ENCODE peak calls at places on chromosomes 4 and X, in four cellular contexts. N is H9, H is EH, P is stromal cell of bone marrow. B is an unnamed sample.

GRCh38 chr4:107987916-107988762 is 1.6 kb upstream of the HADH start:
- DNase-seq in H (no peak), P (no peak), N (no peak), B (no peak)

GRCh38 chr4:41448935-41449334 is 89.0 kb upstream of the LIMCH1 start:
- DNase-seq in N (no peak), H (peak), P (peak), B (no peak)

GRCh38 chrX:30715976-30716375 is 62.8 kb downstream of the GK start:
- DNase-seq in H (no peak), N (no peak), P (no peak), B (no peak)

GRCh38 chrX:71618303-71618721 is at the start of gene CXCR3:
- DNase-seq in P (no peak), H (peak), N (no peak), B (no peak)

GRCh38 chrX:133045986-133046385 is 50.9 kb downstream of the USP26 start:
- DNase-seq in N (no peak), P (peak), H (no peak), B (no peak)

GRCh38 chr4:2462218-2462991 is 6.5 kb upstream of the RNF4 start:
- DNase-seq in N (peak), P (peak), H (peak), B (peak)

GRCh38 chrX:64192040-64192439 is 13.5 kb downstream of the AMER1 start:
- DNase-seq in H (no peak), P (no peak), N (no peak), B (no peak)

GRCh38 chr4:960736-961650 is 12.4 kb downstream of the DGKQ start:
- DNase-seq in H (no peak), N (no peak), P (no peak), B (no peak)

GRCh38 chr4:24417206-24417605 is 167.1 kb downstream of the DHX15 start:
- DNase-seq in P (no peak), N (no peak), H (no peak), B (no peak)

GRCh38 chrX:30888526-30889146 is 418 bp downstream of the TAB3 start:
- DNase-seq in P (no peak), H (peak), N (no peak), B (no peak)

GRCh38 chr4:181078236-181078635 is 1165.0 kb upstream of the TENM3 start:
- DNase-seq in N (no peak), P (peak), H (no peak), B (no peak)

GRCh38 chr4:128287159-128287870 is at the start of gene PGRMC2:
- DNase-seq in N (peak), P (no peak), H (peak), B (no peak)

GRCh38 chrX:24553016-24553415 is 87.9 kb downstream of the PDK3 start:
- DNase-seq in N (no peak), P (no peak), H (no peak), B (no peak)

GRCh38 chr4:136036744-136037143 is 1495.5 kb downstream of the PCDH18 start:
- DNase-seq in H (peak), P (peak), N (no peak), B (no peak)

GRCh38 chr4:53722110-53722509 is 130.8 kb upstream of the LNX1 start:
- DNase-seq in N (no peak), P (no peak), H (no peak), B (no peak)

GRCh38 chr4:2932951-2933565 is 30.1 kb downstream of the NOP14 start:
- DNase-seq in N (no peak), H (peak), P (no peak), B (no peak)

GRCh38 chr4:136136566-136136965 is 1395.7 kb downstream of the PCDH18 start:
- DNase-seq in N (no peak), P (no peak), H (no peak), B (no peak)

GRCh38 chr4:55553442-55553841 is 6.7 kb upstream of the CLOCK start:
- DNase-seq in N (peak), P (peak), H (peak), B (peak)

GRCh38 chr4:25487155-25487554 is 110.1 kb downstream of the ANAPC4 start:
- DNase-seq in N (no peak), H (no peak), P (no peak), B (no peak)

GRCh38 chrX:1595711-1596060 is 4.3 kb downstream of the AKAP17A start:
- DNase-seq in N (no peak), P (no peak), H (no peak), B (no peak)

GRCh38 chr4:86359944-86360478 is at the start of gene MAPK10:
- DNase-seq in P (peak), H (peak), N (peak), B (peak)

GRCh38 chr4:146916479-146917076 is 29.1 kb downstream of the TTC29 start:
- DNase-seq in N (no peak), H (peak), P (peak), B (no peak)

GRCh38 chr4:128812360-128812958 is 3.0 kb downstream of the JADE1 start:
- DNase-seq in P (peak), N (peak), H (peak), B (peak)

GRCh38 chrX:68750316-68750715 is 78.5 kb upstream of the EFNB1 start:
- DNase-seq in P (no peak), H (no peak), N (no peak), B (no peak)

GRCh38 chr4:148434075-148434773 is 8.0 kb downstream of the NR3C2 start:
- DNase-seq in N (no peak), H (no peak), P (no peak), B (no peak)

GRCh38 chrX:132181364-132181763 is 37.9 kb downstream of the RAP2C start:
- DNase-seq in N (no peak), H (no peak), P (no peak), B (no peak)

GRCh38 chr4:5780831-5781480 is 70.0 kb downstream of the EVC start:
- DNase-seq in N (peak), P (no peak), H (peak), B (no peak)

GRCh38 chrX:30308263-30309138 is 689 bp downstream of the NR0B1 start:
- DNase-seq in P (no peak), H (peak), N (peak), B (no peak)

B was measured in NCI-H2227 treated with DMSO at 0.1 percent for 48 hours.